ENCODE peak calls at places on chromosomes 7 and 10, in eight cellular contexts. One of them, this sample, is unnamed.
A peak's percentile ranks its signal among the peaks of the same experiment; 100 is the strongest.

GRCh38 chr7:30923774-30924413 is 12.2 kb downstream of the AQP1 start:
- DNase-seq in stimulated activated CD4-positive, alpha-beta T cell treated with anti-CD3 and anti-CD28 coated beads, TNF-alpha, amount 100 ng/mL, for 1 hour: no peak
- DNase-seq in mesothelial cell of epicardium: no peak
- DNase-seq in fibroblast of pulmonary artery: no peak
- DNase-seq in D721Med: no peak
- DNase-seq in lung microvascular endothelial cell: no peak
- DNase-seq in retina: peak; percentile 17
- DNase-seq in kidney tubule cell: no peak
- DNase-seq in this sample: peak; percentile 30

GRCh38 chr7:104106106-104106505 is 101.7 kb downstream of the ORC5 start:
- DNase-seq in stimulated activated CD4-positive, alpha-beta T cell treated with anti-CD3 and anti-CD28 coated beads, TNF-alpha, amount 100 ng/mL, for 1 hour: no peak
- DNase-seq in mesothelial cell of epicardium: no peak
- DNase-seq in fibroblast of pulmonary artery: peak; percentile 48
- DNase-seq in D721Med: no peak
- DNase-seq in lung microvascular endothelial cell: peak; percentile 36
- DNase-seq in retina: no peak
- DNase-seq in kidney tubule cell: no peak
- DNase-seq in this sample: no peak

GRCh38 chr7:867001-867405 is 9.4 kb upstream of the GET4 start:
- DNase-seq in stimulated activated CD4-positive, alpha-beta T cell treated with anti-CD3 and anti-CD28 coated beads, TNF-alpha, amount 100 ng/mL, for 1 hour: no peak
- DNase-seq in mesothelial cell of epicardium: no peak
- DNase-seq in fibroblast of pulmonary artery: peak; percentile 51
- DNase-seq in D721Med: no peak
- DNase-seq in lung microvascular endothelial cell: peak; percentile 91
- DNase-seq in retina: no peak
- DNase-seq in kidney tubule cell: peak; percentile 72
- DNase-seq in this sample: no peak

GRCh38 chr10:59688921-59689351 is 20.7 kb downstream of the SLC16A9 start:
- DNase-seq in stimulated activated CD4-positive, alpha-beta T cell treated with anti-CD3 and anti-CD28 coated beads, TNF-alpha, amount 100 ng/mL, for 1 hour: no peak
- DNase-seq in mesothelial cell of epicardium: no peak
- DNase-seq in fibroblast of pulmonary artery: no peak
- DNase-seq in D721Med: no peak
- DNase-seq in lung microvascular endothelial cell: no peak
- DNase-seq in retina: no peak
- DNase-seq in kidney tubule cell: peak; percentile 40
- DNase-seq in this sample: no peak

GRCh38 chr10:113524539-113525490 is 28.0 kb upstream of the HABP2 start:
- DNase-seq in stimulated activated CD4-positive, alpha-beta T cell treated with anti-CD3 and anti-CD28 coated beads, TNF-alpha, amount 100 ng/mL, for 1 hour: no peak
- DNase-seq in mesothelial cell of epicardium: no peak
- DNase-seq in fibroblast of pulmonary artery: peak; percentile 12
- DNase-seq in D721Med: no peak
- DNase-seq in lung microvascular endothelial cell: peak; percentile 49
- DNase-seq in retina: no peak
- DNase-seq in kidney tubule cell: no peak
- DNase-seq in this sample: no peak

GRCh38 chr7:149427096-149427680 is 33.7 kb downstream of the ZNF777 start:
- DNase-seq in stimulated activated CD4-positive, alpha-beta T cell treated with anti-CD3 and anti-CD28 coated beads, TNF-alpha, amount 100 ng/mL, for 1 hour: no peak
- DNase-seq in mesothelial cell of epicardium: no peak
- DNase-seq in fibroblast of pulmonary artery: no peak
- DNase-seq in D721Med: peak; percentile 37
- DNase-seq in lung microvascular endothelial cell: no peak
- DNase-seq in retina: peak; percentile 46
- DNase-seq in kidney tubule cell: no peak
- DNase-seq in this sample: no peak

GRCh38 chr10:132588301-132589013 is 50.9 kb downstream of the INPP5A start:
- DNase-seq in stimulated activated CD4-positive, alpha-beta T cell treated with anti-CD3 and anti-CD28 coated beads, TNF-alpha, amount 100 ng/mL, for 1 hour: no peak
- DNase-seq in mesothelial cell of epicardium: no peak
- DNase-seq in fibroblast of pulmonary artery: peak; percentile 36
- DNase-seq in D721Med: no peak
- DNase-seq in lung microvascular endothelial cell: peak; percentile 81
- DNase-seq in retina: no peak
- DNase-seq in kidney tubule cell: no peak
- DNase-seq in this sample: no peak

GRCh38 chr10:48612241-48612943 is 7.5 kb upstream of the ARHGAP22 start:
- DNase-seq in stimulated activated CD4-positive, alpha-beta T cell treated with anti-CD3 and anti-CD28 coated beads, TNF-alpha, amount 100 ng/mL, for 1 hour: no peak
- DNase-seq in mesothelial cell of epicardium: no peak
- DNase-seq in fibroblast of pulmonary artery: no peak
- DNase-seq in D721Med: no peak
- DNase-seq in lung microvascular endothelial cell: peak; percentile 26
- DNase-seq in retina: no peak
- DNase-seq in kidney tubule cell: peak; percentile 67
- DNase-seq in this sample: no peak

GRCh38 chr10:98041352-98042043 is 11.1 kb upstream of the CRTAC1 start:
- DNase-seq in stimulated activated CD4-positive, alpha-beta T cell treated with anti-CD3 and anti-CD28 coated beads, TNF-alpha, amount 100 ng/mL, for 1 hour: no peak
- DNase-seq in mesothelial cell of epicardium: peak; percentile 63
- DNase-seq in fibroblast of pulmonary artery: peak; percentile 66
- DNase-seq in D721Med: no peak
- DNase-seq in lung microvascular endothelial cell: peak; percentile 70
- DNase-seq in retina: peak; percentile 81
- DNase-seq in kidney tubule cell: peak; percentile 66
- DNase-seq in this sample: peak; percentile 49

GRCh38 chr7:157337316-157338149 is 729 bp downstream of the DNAJB6 start:
- DNase-seq in stimulated activated CD4-positive, alpha-beta T cell treated with anti-CD3 and anti-CD28 coated beads, TNF-alpha, amount 100 ng/mL, for 1 hour: peak; percentile 52
- DNase-seq in mesothelial cell of epicardium: peak; percentile 78
- DNase-seq in fibroblast of pulmonary artery: peak; percentile 61
- DNase-seq in D721Med: no peak
- DNase-seq in lung microvascular endothelial cell: peak; percentile 64
- DNase-seq in retina: peak; percentile 57
- DNase-seq in kidney tubule cell: peak; percentile 63
- DNase-seq in this sample: no peak

GRCh38 chr10:71727429-71728217 is 8.0 kb upstream of the C10orf105 start:
- DNase-seq in stimulated activated CD4-positive, alpha-beta T cell treated with anti-CD3 and anti-CD28 coated beads, TNF-alpha, amount 100 ng/mL, for 1 hour: peak; percentile 41
- DNase-seq in mesothelial cell of epicardium: no peak
- DNase-seq in fibroblast of pulmonary artery: peak; percentile 20
- DNase-seq in D721Med: no peak
- DNase-seq in lung microvascular endothelial cell: no peak
- DNase-seq in retina: no peak
- DNase-seq in kidney tubule cell: peak; percentile 21
- DNase-seq in this sample: no peak

GRCh38 chr7:158825628-158826289 is 3.5 kb downstream of the ESYT2 start:
- DNase-seq in stimulated activated CD4-positive, alpha-beta T cell treated with anti-CD3 and anti-CD28 coated beads, TNF-alpha, amount 100 ng/mL, for 1 hour: no peak
- DNase-seq in mesothelial cell of epicardium: no peak
- DNase-seq in fibroblast of pulmonary artery: no peak
- DNase-seq in D721Med: no peak
- DNase-seq in lung microvascular endothelial cell: no peak
- DNase-seq in retina: no peak
- DNase-seq in kidney tubule cell: no peak
- DNase-seq in this sample: no peak

GRCh38 chr10:13053794-13054462 is 46.0 kb upstream of the OPTN start:
- DNase-seq in stimulated activated CD4-positive, alpha-beta T cell treated with anti-CD3 and anti-CD28 coated beads, TNF-alpha, amount 100 ng/mL, for 1 hour: no peak
- DNase-seq in mesothelial cell of epicardium: no peak
- DNase-seq in fibroblast of pulmonary artery: no peak
- DNase-seq in D721Med: no peak
- DNase-seq in lung microvascular endothelial cell: no peak
- DNase-seq in retina: no peak
- DNase-seq in kidney tubule cell: no peak
- DNase-seq in this sample: no peak

GRCh38 chr10:15879058-15879457 is 18.8 kb upstream of the MINDY3 start:
- DNase-seq in stimulated activated CD4-positive, alpha-beta T cell treated with anti-CD3 and anti-CD28 coated beads, TNF-alpha, amount 100 ng/mL, for 1 hour: no peak
- DNase-seq in mesothelial cell of epicardium: no peak
- DNase-seq in fibroblast of pulmonary artery: peak; percentile 61
- DNase-seq in D721Med: no peak
- DNase-seq in lung microvascular endothelial cell: peak; percentile 55
- DNase-seq in retina: no peak
- DNase-seq in kidney tubule cell: peak; percentile 47
- DNase-seq in this sample: no peak

This sample was measured in H1.